ENCODE peak calls at places on chromosomes 13 and 19, in five cellular contexts. E is tibial nerve, Z is tibial artery, S is fibroblast of mammary gland, M is GM13976. B is an unnamed sample.

GRCh38 chr13:64369121-64369520 is 2861.0 kb downstream of the PCDH9 start:
- DNase-seq in S (peak), Z (no peak), E (no peak), M (no peak), B (no peak)

GRCh38 chr19:53808710-53809125 is 15.4 kb downstream of the NLRP12 start:
- DNase-seq in M (no peak), E (no peak), S (peak), Z (no peak), B (peak)

GRCh38 chr13:110377178-110378175 is 70.4 kb downstream of the COL4A2 start:
- DNase-seq in E (no peak), S (peak), M (no peak), Z (no peak), B (no peak)

GRCh38 chr13:106156468-106156867 is 379.0 kb downstream of the EFNB2 start:
- DNase-seq in E (no peak), S (peak), Z (no peak), M (no peak), B (peak)

GRCh38 chr13:23714672-23715071 is 144.5 kb downstream of the TNFRSF19 start:
- DNase-seq in Z (no peak), E (no peak), M (no peak), S (no peak), B (no peak)

GRCh38 chr19:15216363-15216762 is 15.6 kb upstream of the NOTCH3 start:
- DNase-seq in M (no peak), S (no peak), E (no peak), Z (no peak), B (no peak)

GRCh38 chr19:47544075-47544474 is 28.9 kb downstream of the ZNF541 start:
- DNase-seq in M (no peak), E (no peak), S (no peak), Z (no peak), B (no peak)

GRCh38 chr13:104310861-104311260 is 1244.6 kb upstream of the SLC10A2 start:
- DNase-seq in E (no peak), M (no peak), S (peak), Z (no peak), B (no peak)

GRCh38 chr19:49680473-49681351 is 3.6 kb downstream of the PRMT1 start:
- DNase-seq in S (peak), M (peak), Z (peak), E (peak), B (peak)

GRCh38 chr13:97068964-97069815 is 74.9 kb upstream of the OXGR1 start:
- DNase-seq in S (no peak), E (no peak), M (no peak), Z (no peak), B (no peak)

GRCh38 chr13:39930544-39931444 is 275.3 kb downstream of the COG6 start:
- DNase-seq in E (no peak), S (no peak), M (no peak), Z (no peak), B (no peak)

GRCh38 chr19:11578342-11579142 is 1.1 kb upstream of the ACP5 start:
- DNase-seq in M (peak), S (no peak), Z (peak), E (peak), B (no peak)

GRCh38 chr19:41175825-41176734 is 16.9 kb upstream of the CYP2S1 start:
- DNase-seq in E (peak), M (no peak), S (peak), Z (peak), B (peak)

GRCh38 chr19:49400034-49400433 is 12.0 kb downstream of the KASH5 start:
- DNase-seq in E (no peak), S (peak), M (no peak), Z (no peak), B (no peak)

GRCh38 chr13:28550721-28551497 is 56.0 kb upstream of the FLT1 start:
- DNase-seq in M (no peak), E (no peak), Z (no peak), S (no peak), B (no peak)

GRCh38 chr13:29546662-29547061 is 48.8 kb downstream of the SLC7A1 start:
- DNase-seq in M (no peak), S (no peak), E (no peak), Z (no peak), B (no peak)

GRCh38 chr13:95684463-95684862 is 7.5 kb downstream of the DNAJC3 start:
- DNase-seq in E (no peak), M (no peak), S (no peak), Z (no peak), B (no peak)

GRCh38 chr13:93146584-93147292 is 79.9 kb upstream of the GPC6 start:
- DNase-seq in M (no peak), E (no peak), Z (no peak), S (peak), B (no peak)

GRCh38 chr13:50713849-50714248 is 129.6 kb downstream of the DLEU7 start:
- DNase-seq in Z (no peak), M (peak), S (peak), E (peak), B (no peak)

GRCh38 chr19:35621708-35622107 is 7.1 kb upstream of the RBM42 start:
- DNase-seq in E (no peak), S (no peak), Z (no peak), M (no peak), B (no peak)

GRCh38 chr13:112833551-112834257 is 135.3 kb upstream of the MCF2L start:
- DNase-seq in M (no peak), E (no peak), Z (peak), S (no peak), B (no peak)

GRCh38 chr19:50555447-50556235 is 12.6 kb downstream of the LRRC4B start:
- DNase-seq in Z (no peak), S (no peak), E (no peak), M (no peak), B (no peak)

DNA sequence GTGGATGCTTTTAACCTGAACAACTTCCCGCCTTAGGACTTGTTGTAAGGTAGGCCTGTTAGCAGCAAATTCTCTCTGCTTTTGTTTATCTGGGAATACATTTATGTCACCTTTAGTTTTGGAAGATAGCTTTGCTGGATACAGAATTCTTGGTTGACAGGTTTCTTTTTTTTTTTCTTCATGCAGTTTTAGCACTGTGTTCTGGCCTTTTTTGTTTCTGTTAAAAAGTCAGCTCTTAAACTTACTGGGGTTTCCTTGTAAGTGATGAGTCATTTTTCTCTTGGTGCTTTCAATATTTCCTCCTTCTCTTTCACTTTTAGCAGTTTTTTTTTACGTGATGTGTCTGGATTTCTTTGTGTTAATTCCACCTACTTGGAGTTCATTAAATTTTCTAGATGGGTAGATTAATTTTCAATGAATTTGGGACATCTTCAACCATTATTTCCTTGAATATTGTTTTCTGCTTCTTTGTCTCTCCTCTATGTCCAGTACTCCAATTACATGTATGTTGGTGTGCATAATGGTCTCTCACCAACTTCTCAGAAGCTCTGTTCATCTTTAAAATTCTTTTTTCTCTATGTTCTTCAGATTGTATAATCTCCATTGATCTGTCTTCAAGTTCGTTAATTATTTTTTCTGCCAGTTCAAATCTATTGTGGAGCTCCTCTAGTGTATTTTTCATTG is 188.2 kb upstream of the ZNF536 start:
- DNase-seq in Z (no peak), E (no peak), M (no peak), S (no peak), B (no peak)
- TF ChIP-seq CTCF in Z (no peak), E (no peak), M (no peak), S (no peak), B (no peak)

DNA sequence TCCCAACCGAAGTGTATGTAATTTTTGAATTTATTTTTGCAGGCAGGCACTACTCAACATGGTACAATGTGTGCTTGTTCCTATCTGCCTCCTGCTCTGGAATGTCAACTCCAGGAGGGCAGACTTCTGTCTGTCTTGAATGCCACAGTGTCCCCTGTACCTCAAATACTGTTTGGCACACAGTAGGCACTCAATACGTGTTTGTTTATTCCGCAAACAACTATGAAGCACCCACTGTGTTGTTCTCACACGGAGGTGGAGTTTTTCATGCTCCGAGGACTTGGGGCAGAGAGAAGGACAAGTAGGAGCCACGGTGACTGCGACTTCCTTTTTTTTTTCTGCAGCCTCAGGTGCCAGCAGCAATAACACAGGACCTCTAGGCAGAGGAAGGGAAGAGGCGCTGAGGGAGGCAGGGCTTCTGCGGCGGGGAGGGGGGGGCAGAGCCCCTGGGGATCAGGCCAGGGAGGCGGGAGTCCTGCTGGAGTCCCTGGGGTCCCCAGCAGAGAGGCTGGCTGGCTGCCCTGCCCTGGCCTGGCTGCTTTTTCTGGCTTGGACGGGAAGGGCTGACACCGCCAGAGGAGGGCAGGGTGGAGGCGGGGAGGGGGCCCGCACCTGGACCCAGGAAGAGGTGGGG is 29.3 kb upstream of the TNFAIP8L1 start:
- DNase-seq in Z (no peak), M (peak), S (no peak), E (no peak), B (no peak)
- TF ChIP-seq CTCF in Z (no peak), M (no peak), S (no peak), E (no peak), B (no peak)

DNA sequence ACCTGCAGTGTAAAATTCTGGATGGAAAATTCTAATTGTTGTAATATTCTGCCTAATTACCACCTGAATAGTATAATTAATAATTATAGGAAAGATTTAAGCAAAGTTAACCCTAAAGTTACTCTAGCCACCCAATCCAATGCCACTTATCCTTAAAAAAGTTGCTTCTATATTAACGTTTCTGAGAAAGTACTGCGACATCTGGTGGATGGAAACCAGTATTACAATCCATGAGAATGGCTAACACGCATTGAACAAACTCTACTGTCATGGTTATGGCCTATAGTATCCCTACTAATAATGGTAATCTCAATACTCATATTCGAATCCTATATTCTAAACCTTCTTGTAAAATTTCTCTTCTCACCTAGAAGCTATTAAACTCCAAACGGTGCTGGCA is 1551.8 kb downstream of the SLITRK1 start:
- DNase-seq in S (peak), Z (no peak), E (no peak), M (peak), B (no peak)
- TF ChIP-seq CTCF in S (peak), Z (no peak), E (no peak), M (peak), B (no peak)

DNA sequence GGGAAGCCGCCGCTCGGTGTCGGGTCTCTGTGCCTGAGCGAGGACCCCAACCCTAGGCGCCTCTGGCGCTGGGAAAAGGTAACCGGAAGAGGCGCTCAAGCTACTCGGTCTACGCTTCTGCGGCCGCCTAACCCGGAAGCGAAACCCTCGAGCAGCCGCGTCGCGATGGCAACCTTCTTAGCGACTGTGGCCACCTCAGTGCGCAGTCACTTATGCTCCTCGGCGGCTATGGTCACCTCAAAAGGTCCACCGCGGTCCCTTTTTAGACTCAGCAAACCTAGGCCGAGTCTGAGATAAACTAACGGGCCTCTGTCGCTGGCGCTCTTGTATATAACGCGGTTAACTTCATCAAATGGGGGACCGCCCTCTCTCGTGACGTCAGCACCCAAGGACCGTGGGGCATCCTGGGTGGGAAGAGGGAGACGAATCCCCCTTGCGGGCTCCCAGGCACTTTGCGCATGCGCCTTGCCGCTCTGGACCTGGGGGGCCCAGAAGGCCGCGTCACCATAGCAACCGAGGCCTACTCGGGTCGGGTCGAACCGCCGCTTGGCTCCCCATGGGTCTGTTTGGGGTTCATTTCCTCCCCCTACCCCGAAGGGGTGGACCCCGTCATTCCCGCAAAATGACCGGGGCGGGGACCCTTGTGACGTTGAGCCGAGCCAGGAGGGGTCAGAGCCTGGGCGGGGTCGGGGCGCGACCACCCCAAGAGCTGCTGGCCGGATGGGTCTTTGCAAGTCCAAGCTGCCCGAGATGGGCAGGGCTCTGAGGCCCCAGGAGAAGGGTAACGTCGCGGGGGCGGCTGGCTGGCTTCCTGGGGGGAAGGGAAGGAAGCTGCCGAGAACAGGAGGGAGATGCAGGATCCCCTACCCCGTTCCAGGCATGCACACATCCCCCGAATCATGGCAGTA is at the start of gene GTF2F1:
- DNase-seq in Z (peak), S (peak), E (peak), M (peak), B (peak)
- TF ChIP-seq CTCF in Z (no peak), S (peak), E (peak), M (peak), B (peak)

DNA sequence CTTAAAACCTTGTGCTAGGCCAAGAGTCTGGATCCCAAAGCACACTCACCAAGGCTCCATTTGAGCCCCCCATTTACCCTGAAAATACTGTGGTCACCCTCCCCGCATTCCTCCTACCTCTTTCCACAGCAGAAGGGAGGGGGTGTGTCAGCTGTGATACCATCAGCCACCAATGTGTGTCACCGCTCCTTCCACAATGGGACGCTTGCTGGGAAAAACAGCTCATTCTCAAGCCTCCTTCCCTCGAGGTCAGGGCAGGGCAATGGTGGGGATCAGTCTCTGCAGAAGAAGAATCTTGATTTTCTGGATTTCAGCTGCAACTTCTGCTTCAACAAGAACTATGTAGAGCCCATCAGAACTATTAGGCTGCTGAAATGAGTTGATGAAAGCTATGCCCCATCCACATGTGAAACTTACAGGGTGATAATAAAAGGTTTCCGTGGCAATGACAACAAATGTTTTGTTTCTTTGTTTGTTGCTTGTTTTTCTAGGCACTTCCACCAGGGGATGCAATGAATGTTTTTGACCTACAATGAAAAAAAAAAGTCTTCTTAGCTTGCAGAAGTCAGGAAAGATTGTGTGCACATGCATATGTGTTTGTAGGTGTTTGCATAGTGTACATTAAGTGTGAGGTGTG is 26.4 kb upstream of the ZNF507 start:
- DNase-seq in M (peak), S (no peak), E (no peak), Z (no peak), B (no peak)
- TF ChIP-seq CTCF in M (no peak), S (peak), E (no peak), Z (no peak), B (peak)

DNA sequence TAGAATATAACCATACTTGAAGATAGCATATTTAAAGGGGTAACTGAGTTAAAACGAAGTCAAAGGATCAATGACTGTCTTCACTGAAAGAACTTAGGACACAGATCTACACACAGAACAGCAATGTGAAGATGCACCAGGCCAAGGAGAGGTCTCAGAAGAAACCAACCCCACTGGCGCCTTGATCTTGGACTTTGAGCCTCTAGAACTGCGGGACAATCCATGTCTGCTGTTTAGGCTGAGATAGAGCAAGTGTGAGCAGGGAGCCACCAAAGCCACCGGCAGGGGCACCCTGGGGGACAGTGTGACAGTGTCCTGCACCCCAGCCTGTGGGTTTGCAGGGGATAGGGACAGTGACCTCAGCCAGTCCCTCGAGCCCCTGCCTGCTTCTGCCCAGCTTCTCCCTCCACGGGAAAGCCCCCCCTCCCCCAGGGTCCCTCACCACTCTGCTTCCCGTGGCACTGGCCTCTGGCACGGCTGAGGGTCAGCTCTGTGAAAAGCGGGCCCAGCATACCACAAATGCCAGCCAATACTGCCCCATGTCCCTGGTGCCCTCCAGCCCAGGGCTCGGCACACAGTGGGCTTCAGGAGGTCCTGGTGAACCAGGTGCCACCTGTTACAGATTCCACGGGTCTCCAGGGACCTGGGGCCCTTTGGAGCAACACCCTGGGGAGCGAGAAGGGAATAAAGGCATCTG is 40.8 kb downstream of the KLF2 start:
- DNase-seq in S (no peak), M (no peak), Z (no peak), E (no peak), B (no peak)
- TF ChIP-seq CTCF in S (no peak), M (no peak), Z (no peak), E (no peak), B (no peak)

DNA sequence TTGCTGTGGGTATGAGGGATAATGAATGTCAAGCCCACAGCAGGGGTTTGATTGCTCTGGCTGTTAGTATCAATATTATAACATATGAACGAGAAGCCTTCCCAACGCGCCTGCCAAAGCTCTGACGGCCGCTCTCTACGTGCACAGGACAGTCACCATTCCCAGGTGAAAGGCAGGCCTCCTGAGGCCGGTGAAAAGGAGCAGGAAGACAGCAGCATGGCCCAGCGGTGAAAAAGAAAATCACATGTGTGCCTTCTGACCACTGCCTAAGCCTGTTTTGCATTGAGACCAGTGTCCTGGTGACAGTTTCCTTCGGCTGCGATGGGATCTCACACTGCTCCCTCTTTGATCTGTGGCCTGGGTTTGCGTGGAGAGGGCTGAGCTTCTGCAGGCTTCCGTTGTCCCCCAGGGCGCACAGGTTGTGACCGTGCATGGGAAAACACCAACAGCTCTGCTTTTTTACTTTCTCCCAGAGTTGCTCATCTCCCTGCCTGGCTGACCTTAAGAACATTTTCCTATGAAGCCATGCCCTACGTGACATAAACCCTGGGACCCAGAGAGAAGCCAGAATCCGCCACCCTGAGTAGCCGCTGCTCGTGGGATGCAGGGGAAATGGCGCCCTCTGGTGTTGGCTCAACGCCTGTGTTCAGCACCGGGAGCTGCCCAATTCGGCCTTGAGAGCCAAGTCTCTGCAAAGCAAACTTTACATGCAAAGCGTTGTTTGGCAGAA is 112.0 kb upstream of the GPR12 start:
- DNase-seq in M (peak), S (peak), E (no peak), Z (no peak), B (no peak)
- TF ChIP-seq CTCF in M (peak), S (peak), E (peak), Z (peak), B (peak)